ENCODE peak calls at places on chromosomes 2 and 18, in seven cellular contexts. One of them, this sample, is unnamed.

GRCh38 chr18:76451475-76452331 is 43.3 kb downstream of the ZNF516 start:
- DNase-seq in HFF-Myc: no peak
- DNase-seq in AG09309: no peak
- DNase-seq in upper lobe of right lung: no peak
- DNase-seq in Peyer's patch: no peak
- DNase-seq in neuronal stem cell: peak; percentile 21
- DNase-seq in psoas muscle: no peak
- DNase-seq in this sample: no peak

GRCh38 chr2:96802281-96802595 is 13.8 kb upstream of the CNNM3 start:
- DNase-seq in HFF-Myc: no peak
- DNase-seq in AG09309: no peak
- DNase-seq in upper lobe of right lung: peak; percentile 76
- DNase-seq in Peyer's patch: peak; percentile 70
- DNase-seq in neuronal stem cell: no peak
- DNase-seq in psoas muscle: no peak
- DNase-seq in this sample: no peak

GRCh38 chr2:216319771-216320170 is 52.5 kb downstream of the MARCHF4 start:
- DNase-seq in HFF-Myc: no peak
- DNase-seq in AG09309: no peak
- DNase-seq in upper lobe of right lung: no peak
- DNase-seq in Peyer's patch: no peak
- DNase-seq in neuronal stem cell: no peak
- DNase-seq in psoas muscle: no peak
- DNase-seq in this sample: peak; percentile 70

GRCh38 chr2:119419803-119420508 is 11.7 kb upstream of the TMEM37 start:
- DNase-seq in HFF-Myc: no peak
- DNase-seq in AG09309: no peak
- DNase-seq in upper lobe of right lung: no peak
- DNase-seq in Peyer's patch: no peak
- DNase-seq in neuronal stem cell: no peak
- DNase-seq in psoas muscle: no peak
- DNase-seq in this sample: no peak

GRCh38 chr2:127048969-127049897 is 57.7 kb downstream of the BIN1 start:
- DNase-seq in HFF-Myc: no peak
- DNase-seq in AG09309: no peak
- DNase-seq in upper lobe of right lung: peak; percentile 53
- DNase-seq in Peyer's patch: no peak
- DNase-seq in neuronal stem cell: no peak
- DNase-seq in psoas muscle: no peak
- DNase-seq in this sample: no peak

GRCh38 chr2:144511945-144512344 is 8.0 kb downstream of the ZEB2 start:
- DNase-seq in HFF-Myc: no peak
- DNase-seq in AG09309: no peak
- DNase-seq in upper lobe of right lung: no peak
- DNase-seq in Peyer's patch: no peak
- DNase-seq in neuronal stem cell: no peak
- DNase-seq in psoas muscle: no peak
- DNase-seq in this sample: no peak

GRCh38 chr2:216866515-216867095 is 6.7 kb upstream of the TNP1 start:
- DNase-seq in HFF-Myc: no peak
- DNase-seq in AG09309: no peak
- DNase-seq in upper lobe of right lung: no peak
- DNase-seq in Peyer's patch: no peak
- DNase-seq in neuronal stem cell: no peak
- DNase-seq in psoas muscle: no peak
- DNase-seq in this sample: no peak

GRCh38 chr18:21331094-21331493 is 89.1 kb downstream of the GREB1L start:
- DNase-seq in HFF-Myc: no peak
- DNase-seq in AG09309: no peak
- DNase-seq in upper lobe of right lung: no peak
- DNase-seq in Peyer's patch: no peak
- DNase-seq in neuronal stem cell: no peak
- DNase-seq in psoas muscle: no peak
- DNase-seq in this sample: no peak

GRCh38 chr2:222272446-222273035 is 26.3 kb downstream of the PAX3 start:
- DNase-seq in HFF-Myc: no peak
- DNase-seq in AG09309: no peak
- DNase-seq in upper lobe of right lung: no peak
- DNase-seq in Peyer's patch: no peak
- DNase-seq in neuronal stem cell: no peak
- DNase-seq in psoas muscle: no peak
- DNase-seq in this sample: no peak

GRCh38 chr2:18578033-18578432 is 11.3 kb downstream of the NT5C1B start:
- DNase-seq in HFF-Myc: no peak
- DNase-seq in AG09309: peak; percentile 28
- DNase-seq in upper lobe of right lung: no peak
- DNase-seq in Peyer's patch: no peak
- DNase-seq in neuronal stem cell: no peak
- DNase-seq in psoas muscle: no peak
- DNase-seq in this sample: peak; percentile 47

GRCh38 chr2:214747992-214748391 is 61.5 kb downstream of the BARD1 start:
- DNase-seq in HFF-Myc: no peak
- DNase-seq in AG09309: no peak
- DNase-seq in upper lobe of right lung: no peak
- DNase-seq in Peyer's patch: no peak
- DNase-seq in neuronal stem cell: no peak
- DNase-seq in psoas muscle: no peak
- DNase-seq in this sample: no peak

GRCh38 chr2:86123328-86123727 is 17.3 kb downstream of the PTCD3 start:
- DNase-seq in HFF-Myc: no peak
- DNase-seq in AG09309: no peak
- DNase-seq in upper lobe of right lung: no peak
- DNase-seq in Peyer's patch: no peak
- DNase-seq in neuronal stem cell: no peak
- DNase-seq in psoas muscle: no peak
- DNase-seq in this sample: no peak

GRCh38 chr2:231361701-231362588 is 33.6 kb upstream of the B3GNT7 start:
- DNase-seq in HFF-Myc: no peak
- DNase-seq in AG09309: no peak
- DNase-seq in upper lobe of right lung: peak; percentile 84
- DNase-seq in Peyer's patch: peak; percentile 25
- DNase-seq in neuronal stem cell: no peak
- DNase-seq in psoas muscle: no peak
- DNase-seq in this sample: no peak

DNA sequence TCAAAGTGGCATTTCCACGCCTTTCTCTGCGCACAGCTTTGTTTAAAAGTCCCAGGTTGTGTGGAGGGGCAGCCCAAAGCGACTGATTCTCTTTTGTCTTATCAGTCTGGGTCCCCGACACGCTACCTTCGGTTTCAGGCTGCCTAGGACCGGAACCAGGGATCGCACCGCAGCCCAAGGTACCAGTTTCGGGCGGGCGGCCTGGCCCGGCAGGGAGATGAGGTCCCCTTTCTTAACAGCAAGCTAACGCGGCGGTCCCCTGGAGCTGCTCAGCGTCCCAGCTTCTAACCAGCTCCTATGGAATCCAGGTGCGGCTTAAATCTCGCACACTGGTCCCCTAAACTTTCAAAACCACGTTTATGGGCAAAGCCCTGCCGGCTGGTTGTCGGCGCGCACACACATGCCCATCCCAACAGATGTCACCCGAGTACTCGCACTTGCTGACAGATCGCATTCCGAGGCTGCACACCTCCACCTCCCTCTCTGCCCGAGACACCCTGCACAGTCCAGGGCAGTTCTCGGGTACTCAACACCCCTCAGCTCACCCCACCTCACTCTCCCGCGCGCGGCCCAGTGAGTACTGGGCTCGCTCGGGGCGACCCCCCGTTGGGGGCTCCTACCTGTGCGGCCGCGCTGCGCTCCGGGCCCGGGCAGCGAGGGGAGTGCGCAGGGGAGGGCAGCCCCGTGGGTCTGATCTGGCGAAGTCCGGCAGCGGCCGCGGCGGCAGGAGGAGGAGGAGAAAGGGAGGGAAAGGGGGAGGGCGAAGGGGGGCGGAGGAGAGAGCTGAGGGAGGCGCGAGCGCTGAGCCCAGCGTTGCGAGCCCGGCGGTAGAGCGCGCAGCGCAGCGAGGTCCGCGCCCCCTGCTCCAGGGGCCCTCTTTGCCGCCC is at the start of gene EFEMP1:
- DNase-seq in HFF-Myc: no peak
- DNase-seq in AG09309: no peak
- DNase-seq in upper lobe of right lung: peak; percentile 91
- DNase-seq in Peyer's patch: no peak
- DNase-seq in neuronal stem cell: peak; percentile 79
- DNase-seq in psoas muscle: peak; percentile 71
- DNase-seq in this sample: no peak
- H3K4me3 ChIP-seq in HFF-Myc: peak within 1 kb of the TSS; percentile 75
- H3K4me3 ChIP-seq in AG09309: peak within 1 kb of the TSS; percentile 83
- H3K4me3 ChIP-seq in upper lobe of right lung: peak within 1 kb of the TSS; percentile 70
- H3K4me3 ChIP-seq in Peyer's patch: peak within 1 kb of the TSS; percentile 31
- H3K4me3 ChIP-seq in neuronal stem cell: peak within 1 kb of the TSS; percentile 87
- H3K4me3 ChIP-seq in psoas muscle: peak within 1 kb of the TSS; percentile 64
- H3K4me3 ChIP-seq in this sample: peak within 1 kb of the TSS; percentile 78

DNA sequence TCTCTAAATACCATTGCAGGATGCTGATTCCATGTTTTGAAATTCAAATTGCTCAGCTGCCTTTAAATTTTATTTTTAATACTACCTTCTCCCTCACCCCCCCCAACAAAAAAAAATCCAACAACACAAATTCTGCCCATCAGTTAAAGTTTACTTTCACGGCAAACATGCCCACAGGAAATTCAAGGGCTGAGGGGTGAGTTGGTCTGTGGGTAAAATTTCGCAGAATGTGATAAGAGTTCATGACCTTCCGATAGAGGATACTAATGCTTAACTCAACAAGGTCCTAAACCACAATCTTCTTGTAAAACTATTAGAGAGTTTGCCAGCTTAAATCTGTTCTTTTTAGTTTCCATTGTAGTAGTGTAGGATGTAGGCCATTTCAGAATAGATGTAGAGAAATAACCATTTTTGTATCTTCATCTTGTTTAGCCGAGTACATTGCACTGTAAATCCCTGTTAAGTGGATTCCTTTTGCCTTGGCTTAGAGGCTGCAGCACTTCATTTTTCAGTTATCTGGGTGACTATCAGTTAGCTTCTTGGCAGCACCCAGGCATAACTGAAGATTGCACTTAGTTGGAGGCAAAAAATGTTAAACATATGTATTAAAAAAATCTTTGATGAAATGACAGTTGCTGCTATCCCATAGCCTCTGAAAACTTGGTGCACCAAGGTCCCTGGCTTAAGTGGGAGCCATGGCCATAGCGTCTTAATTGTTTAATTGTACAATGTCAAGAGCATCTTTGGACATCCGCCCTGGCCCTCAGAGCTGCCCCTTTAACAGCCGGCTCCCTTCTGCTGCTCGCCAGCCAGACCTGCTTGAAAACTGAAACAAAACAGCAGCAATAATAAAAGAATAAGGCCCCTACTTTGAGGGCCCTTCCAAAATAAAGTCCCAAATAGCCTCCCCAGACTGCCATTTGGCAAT is 232.4 kb downstream of the HAUS1 start:
- DNase-seq in HFF-Myc: no peak
- DNase-seq in AG09309: no peak
- DNase-seq in upper lobe of right lung: peak; percentile 27
- DNase-seq in Peyer's patch: no peak
- DNase-seq in neuronal stem cell: no peak
- DNase-seq in psoas muscle: no peak
- DNase-seq in this sample: no peak
- H3K4me3 ChIP-seq in HFF-Myc: no peak overlapping the region
- H3K4me3 ChIP-seq in AG09309: no peak overlapping the region
- H3K4me3 ChIP-seq in upper lobe of right lung: no peak overlapping the region
- H3K4me3 ChIP-seq in Peyer's patch: no peak overlapping the region
- H3K4me3 ChIP-seq in neuronal stem cell: no peak overlapping the region
- H3K4me3 ChIP-seq in psoas muscle: peak overlapping the region; percentile 17
- H3K4me3 ChIP-seq in this sample: no peak overlapping the region

GRCh38 chr18:48544661-48545415 is 6.0 kb downstream of the CTIF start:
- DNase-seq in HFF-Myc: no peak
- DNase-seq in AG09309: no peak
- DNase-seq in upper lobe of right lung: no peak
- DNase-seq in Peyer's patch: no peak
- DNase-seq in neuronal stem cell: no peak
- DNase-seq in psoas muscle: no peak
- DNase-seq in this sample: no peak
- H3K4me3 ChIP-seq in HFF-Myc: no peak overlapping the region
- H3K4me3 ChIP-seq in AG09309: no peak overlapping the region
- H3K4me3 ChIP-seq in upper lobe of right lung: no peak overlapping the region
- H3K4me3 ChIP-seq in Peyer's patch: no peak overlapping the region
- H3K4me3 ChIP-seq in neuronal stem cell: no peak overlapping the region
- H3K4me3 ChIP-seq in psoas muscle: no peak overlapping the region
- H3K4me3 ChIP-seq in this sample: no peak overlapping the region

GRCh38 chr18:23503967-23504352 is 649 bp downstream of the RMC1 start:
- DNase-seq in HFF-Myc: no peak
- DNase-seq in AG09309: no peak
- DNase-seq in upper lobe of right lung: no peak
- DNase-seq in Peyer's patch: no peak
- DNase-seq in neuronal stem cell: no peak
- DNase-seq in psoas muscle: no peak
- DNase-seq in this sample: no peak

GRCh38 chr18:23501626-23502025 is 1.7 kb upstream of the RMC1 start:
- DNase-seq in HFF-Myc: no peak
- DNase-seq in AG09309: no peak
- DNase-seq in upper lobe of right lung: no peak
- DNase-seq in Peyer's patch: no peak
- DNase-seq in neuronal stem cell: no peak
- DNase-seq in psoas muscle: no peak
- DNase-seq in this sample: no peak

GRCh38 chr18:23502516-23503037 is 734 bp upstream of the RMC1 start:
- DNase-seq in HFF-Myc: no peak
- DNase-seq in AG09309: no peak
- DNase-seq in upper lobe of right lung: no peak
- DNase-seq in Peyer's patch: no peak
- DNase-seq in neuronal stem cell: no peak
- DNase-seq in psoas muscle: no peak
- DNase-seq in this sample: no peak

GRCh38 chr18:23504720-23505119 is 1.4 kb downstream of the RMC1 start:
- DNase-seq in HFF-Myc: no peak
- DNase-seq in AG09309: no peak
- DNase-seq in upper lobe of right lung: no peak
- DNase-seq in Peyer's patch: no peak
- DNase-seq in neuronal stem cell: no peak
- DNase-seq in psoas muscle: no peak
- DNase-seq in this sample: no peak

DNA sequence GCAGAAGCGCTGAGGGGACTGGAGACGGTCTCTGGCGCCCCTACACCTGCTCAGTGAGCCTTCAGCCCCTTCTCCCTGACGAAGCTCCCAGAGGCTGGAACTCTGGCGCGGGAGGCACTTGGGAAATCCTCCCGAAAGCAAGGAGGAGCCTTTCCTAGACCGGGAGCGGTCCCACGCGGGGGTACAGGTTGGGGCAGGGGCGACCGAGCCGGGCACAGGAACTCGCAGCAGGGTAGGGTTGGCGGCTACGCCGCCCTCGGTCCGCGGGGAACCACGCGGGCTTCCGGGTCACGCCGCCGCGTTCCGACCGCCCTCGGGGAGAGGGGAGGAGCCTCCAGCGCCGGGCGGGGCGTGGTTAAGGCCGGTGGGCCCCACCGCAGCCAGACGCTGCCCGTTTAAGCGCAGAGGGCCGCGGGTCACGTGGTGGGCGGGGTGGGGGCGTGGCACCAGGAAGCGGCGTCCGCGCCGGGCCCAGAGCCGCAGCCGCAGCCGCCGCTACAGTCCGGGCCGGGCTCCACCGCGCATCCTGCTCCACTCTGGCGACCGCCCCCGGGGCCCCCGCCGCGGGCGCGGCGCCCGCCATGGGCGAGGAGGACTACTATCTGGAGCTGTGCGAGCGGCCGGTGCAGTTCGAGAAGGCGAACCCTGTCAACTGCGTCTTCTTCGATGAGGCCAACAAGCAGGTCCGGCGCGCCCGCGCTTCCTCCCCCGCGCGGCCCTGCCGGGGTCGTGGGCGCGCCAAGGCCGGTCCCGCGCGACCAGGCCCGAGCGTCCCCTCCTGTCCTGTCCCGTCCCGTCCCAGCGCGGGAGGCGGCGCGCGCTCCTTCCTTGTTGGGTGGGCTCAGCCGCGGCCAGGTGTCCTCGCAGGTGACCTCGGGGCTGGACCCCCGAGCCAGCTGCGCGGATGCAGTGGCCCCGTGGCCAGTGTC is at the start of gene RMC1:
- DNase-seq in HFF-Myc: peak; percentile 52
- DNase-seq in AG09309: peak; percentile 56
- DNase-seq in upper lobe of right lung: peak; percentile 99
- DNase-seq in Peyer's patch: peak; percentile 94
- DNase-seq in neuronal stem cell: peak; percentile 93
- DNase-seq in psoas muscle: peak; percentile 98
- DNase-seq in this sample: peak; percentile 95
- H3K4me3 ChIP-seq in HFF-Myc: peak within 1 kb of the TSS; percentile 78
- H3K4me3 ChIP-seq in AG09309: peak within 1 kb of the TSS; percentile 71
- H3K4me3 ChIP-seq in upper lobe of right lung: peak within 1 kb of the TSS; percentile 79
- H3K4me3 ChIP-seq in Peyer's patch: peak within 1 kb of the TSS; percentile 99
- H3K4me3 ChIP-seq in neuronal stem cell: peak within 1 kb of the TSS; percentile 99
- H3K4me3 ChIP-seq in psoas muscle: peak within 1 kb of the TSS; percentile 96
- H3K4me3 ChIP-seq in this sample: peak within 1 kb of the TSS; percentile 79

This sample was measured in foreskin fibroblast.